ENCODE peak calls at places on chromosomes 16 and 17, in five cellular contexts. One of them, this sample, is unnamed.

GRCh38 chr16:83356266-83356665 is 451.5 kb upstream of the HSBP1 start:
- DNase-seq in spleen: no peak
- DNase-seq in stomach: no peak
- DNase-seq in suprapubic skin: no peak
- DNase-seq in Panc1: peak
- DNase-seq in this sample: no peak

GRCh38 chr17:31595666-31596381 is 204.3 kb downstream of the RAB11FIP4 start:
- DNase-seq in spleen: peak
- DNase-seq in stomach: no peak
- DNase-seq in suprapubic skin: peak
- DNase-seq in Panc1: no peak
- DNase-seq in this sample: no peak

GRCh38 chr16:69106491-69107291 is 1.2 kb downstream of the HAS3 start:
- DNase-seq in spleen: peak
- DNase-seq in stomach: no peak
- DNase-seq in suprapubic skin: no peak
- DNase-seq in Panc1: no peak
- DNase-seq in this sample: no peak

GRCh38 chr17:83142619-83143018 is 63.2 kb downstream of the METRNL start:
- DNase-seq in spleen: no peak
- DNase-seq in stomach: no peak
- DNase-seq in suprapubic skin: no peak
- DNase-seq in Panc1: no peak
- DNase-seq in this sample: no peak

GRCh38 chr16:27639588-27640276 is 89.8 kb downstream of the KATNIP start:
- DNase-seq in spleen: no peak
- DNase-seq in stomach: no peak
- DNase-seq in suprapubic skin: no peak
- DNase-seq in Panc1: no peak
- DNase-seq in this sample: no peak

GRCh38 chr17:8371786-8372185 is 4.7 kb downstream of the KRABD2 start:
- DNase-seq in spleen: no peak
- DNase-seq in stomach: no peak
- DNase-seq in suprapubic skin: no peak
- DNase-seq in Panc1: no peak
- DNase-seq in this sample: no peak

GRCh38 chr16:5045499-5046115 is 11.9 kb upstream of the NAGPA start:
- DNase-seq in spleen: peak
- DNase-seq in stomach: no peak
- DNase-seq in suprapubic skin: no peak
- DNase-seq in Panc1: no peak
- DNase-seq in this sample: no peak

GRCh38 chr17:37064166-37064565 is 115.4 kb downstream of the AATF start:
- DNase-seq in spleen: no peak
- DNase-seq in stomach: peak
- DNase-seq in suprapubic skin: no peak
- DNase-seq in Panc1: no peak
- DNase-seq in this sample: no peak

GRCh38 chr17:19278729-19279128 is 41.6 kb downstream of the EPN2 start:
- DNase-seq in spleen: peak
- DNase-seq in stomach: no peak
- DNase-seq in suprapubic skin: no peak
- DNase-seq in Panc1: no peak
- DNase-seq in this sample: no peak

GRCh38 chr16:89534147-89534788 is 26.1 kb downstream of the SPG7 start:
- DNase-seq in spleen: no peak
- DNase-seq in stomach: no peak
- DNase-seq in suprapubic skin: no peak
- DNase-seq in Panc1: no peak
- DNase-seq in this sample: no peak

GRCh38 chr17:82837586-82838320 is 2.1 kb downstream of the ZNF750 start:
- DNase-seq in spleen: peak
- DNase-seq in stomach: no peak
- DNase-seq in suprapubic skin: no peak
- DNase-seq in Panc1: no peak
- DNase-seq in this sample: no peak

GRCh38 chr17:64787255-64787920 is 125.3 kb upstream of the SMURF2 start:
- DNase-seq in spleen: no peak
- DNase-seq in stomach: no peak
- DNase-seq in suprapubic skin: peak
- DNase-seq in Panc1: no peak
- DNase-seq in this sample: no peak

GRCh38 chr17:66207936-66208335 is 16.0 kb upstream of the CEP112 start:
- DNase-seq in spleen: no peak
- DNase-seq in stomach: no peak
- DNase-seq in suprapubic skin: no peak
- DNase-seq in Panc1: no peak
- DNase-seq in this sample: no peak

GRCh38 chr16:67389911-67390815 is 3.1 kb downstream of the TPPP3 start:
- DNase-seq in spleen: peak
- DNase-seq in stomach: no peak
- DNase-seq in suprapubic skin: peak
- DNase-seq in Panc1: no peak
- DNase-seq in this sample: no peak

GRCh38 chr16:53605979-53606378 is 97.7 kb downstream of the RPGRIP1L start:
- DNase-seq in spleen: no peak
- DNase-seq in stomach: no peak
- DNase-seq in suprapubic skin: no peak
- DNase-seq in Panc1: no peak
- DNase-seq in this sample: no peak

DNA sequence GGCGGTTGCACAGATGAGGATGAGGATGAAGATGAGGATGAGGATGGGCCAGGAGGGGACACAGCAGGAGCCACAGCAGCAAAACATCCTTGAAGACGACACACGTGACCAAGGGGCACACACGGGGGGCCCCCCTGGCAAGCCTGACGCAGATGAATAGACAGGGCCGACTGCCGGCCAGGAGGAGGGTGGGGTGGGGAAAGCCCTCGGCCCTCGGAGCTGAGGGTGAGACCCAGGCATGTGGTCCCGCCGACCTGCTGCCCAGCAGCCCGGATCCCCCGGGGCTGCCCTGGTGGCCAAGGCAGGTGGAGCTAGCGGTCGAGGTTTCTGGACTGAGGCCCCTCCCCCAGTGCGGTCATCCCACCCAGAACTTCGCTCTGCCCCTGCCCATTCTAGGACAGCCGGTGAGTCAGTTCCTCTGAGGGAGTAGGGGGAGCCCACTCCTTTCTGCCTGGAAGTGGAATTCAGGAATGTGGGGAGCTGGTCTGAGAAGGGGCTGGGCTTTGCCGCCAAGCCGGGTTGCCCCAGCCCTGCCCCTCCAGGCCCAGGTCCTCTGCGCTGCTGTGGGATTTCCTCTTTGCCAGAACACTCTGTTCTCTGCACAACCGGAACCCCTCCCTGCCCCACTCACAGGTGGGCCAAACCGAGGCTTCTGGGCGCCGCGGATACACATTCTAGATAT is 9.9 kb downstream of the CYGB start:
- DNase-seq in spleen: peak
- DNase-seq in stomach: peak
- DNase-seq in suprapubic skin: no peak
- DNase-seq in Panc1: no peak
- DNase-seq in this sample: no peak
- H3K27ac ChIP-seq in spleen: peak
- H3K27ac ChIP-seq in stomach: peak
- H3K27ac ChIP-seq in suprapubic skin: peak
- H3K27ac ChIP-seq in Panc1: peak
- H3K27ac ChIP-seq in this sample: peak

GRCh38 chr16:72125635-72126428 is 32.2 kb downstream of the DHX38 start:
- DNase-seq in spleen: no peak
- DNase-seq in stomach: no peak
- DNase-seq in suprapubic skin: no peak
- DNase-seq in Panc1: no peak
- DNase-seq in this sample: no peak

GRCh38 chr16:72124148-72124547 is 30.5 kb downstream of the DHX38 start:
- DNase-seq in spleen: no peak
- DNase-seq in stomach: no peak
- DNase-seq in suprapubic skin: no peak
- DNase-seq in Panc1: no peak
- DNase-seq in this sample: peak

GRCh38 chr16:72126429-72126765 is 32.8 kb downstream of the DHX38 start:
- DNase-seq in spleen: no peak
- DNase-seq in stomach: no peak
- DNase-seq in suprapubic skin: no peak
- DNase-seq in Panc1: no peak
- DNase-seq in this sample: no peak

GRCh38 chr16:72123426-72123825 is 29.8 kb downstream of the DHX38 start:
- DNase-seq in spleen: no peak
- DNase-seq in stomach: no peak
- DNase-seq in suprapubic skin: no peak
- DNase-seq in Panc1: no peak
- DNase-seq in this sample: no peak

DNA sequence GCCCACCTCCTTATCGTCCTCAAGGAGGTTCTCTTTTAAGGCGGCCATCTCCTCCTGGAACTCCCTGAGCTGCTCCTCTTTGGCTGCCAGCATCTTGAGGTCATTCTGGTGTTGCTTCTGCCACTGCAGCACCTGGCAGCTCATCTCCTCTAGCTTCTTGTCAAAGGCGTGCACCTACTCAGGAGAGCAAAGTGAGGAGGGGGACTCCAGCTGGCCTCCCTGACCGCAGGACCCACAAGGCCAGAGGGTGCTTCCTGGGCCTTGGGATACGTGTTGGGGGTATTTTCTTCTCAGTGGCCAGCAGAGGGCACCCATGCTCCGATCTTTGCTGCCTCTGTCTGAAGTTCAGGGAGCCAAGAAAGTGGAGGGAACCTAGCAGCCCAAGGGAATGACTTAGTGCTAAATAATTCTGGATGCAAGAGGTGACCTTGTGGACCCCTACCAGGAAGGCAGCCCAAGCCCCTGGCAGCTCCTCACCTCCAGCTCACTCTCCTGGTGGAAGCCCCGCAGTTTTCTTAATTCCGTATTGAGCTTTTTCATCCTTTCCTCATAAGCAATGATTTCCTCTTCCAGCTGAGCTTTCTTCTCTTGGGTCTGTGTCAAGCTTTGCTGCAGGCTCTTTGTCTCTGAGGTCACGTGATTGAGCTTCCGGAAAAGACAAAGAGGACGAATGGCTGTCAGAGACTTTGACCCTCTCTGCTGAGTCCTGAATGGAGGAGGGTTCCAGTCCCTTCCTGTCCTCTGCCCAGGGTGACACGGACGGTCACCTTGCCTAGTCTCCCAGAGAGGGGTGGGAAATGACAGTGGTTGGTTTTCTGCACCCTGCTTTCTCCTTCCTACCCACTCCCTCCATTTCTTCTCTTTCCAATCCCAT is 31.4 kb downstream of the DHX38 start:
- DNase-seq in spleen: peak
- DNase-seq in stomach: peak
- DNase-seq in suprapubic skin: no peak
- DNase-seq in Panc1: peak
- DNase-seq in this sample: peak
- TF ChIP-seq POLR2AphosphoS5 in spleen: no peak
- TF ChIP-seq POLR2AphosphoS5 in stomach: no peak
- TF ChIP-seq POLR2AphosphoS5 in suprapubic skin: no peak
- TF ChIP-seq POLR2AphosphoS5 in Panc1: no peak
- TF ChIP-seq POLR2AphosphoS5 in this sample: no peak

GRCh38 chr17:50185724-50186545 is 15.5 kb downstream of the COL1A1 start:
- DNase-seq in spleen: no peak
- DNase-seq in stomach: no peak
- DNase-seq in suprapubic skin: no peak
- DNase-seq in Panc1: no peak
- DNase-seq in this sample: no peak
- H3K27ac ChIP-seq in spleen: no peak
- H3K27ac ChIP-seq in stomach: peak
- H3K27ac ChIP-seq in suprapubic skin: peak
- H3K27ac ChIP-seq in Panc1: no peak
- H3K27ac ChIP-seq in this sample: peak

GRCh38 chr17:41864498-41864836 is 756 bp downstream of the KLHL11 start:
- DNase-seq in spleen: no peak
- DNase-seq in stomach: no peak
- DNase-seq in suprapubic skin: no peak
- DNase-seq in Panc1: no peak
- DNase-seq in this sample: no peak

GRCh38 chr17:41868568-41868967 is 3.3 kb upstream of the KLHL11 start:
- DNase-seq in spleen: no peak
- DNase-seq in stomach: no peak
- DNase-seq in suprapubic skin: no peak
- DNase-seq in Panc1: no peak
- DNase-seq in this sample: no peak

GRCh38 chr17:41863074-41863843 is 2.0 kb downstream of the KLHL11 start:
- DNase-seq in spleen: no peak
- DNase-seq in stomach: no peak
- DNase-seq in suprapubic skin: no peak
- DNase-seq in Panc1: no peak
- DNase-seq in this sample: no peak

GRCh38 chr17:41864837-41865595 is at the start of gene KLHL11:
- DNase-seq in spleen: peak
- DNase-seq in stomach: peak
- DNase-seq in suprapubic skin: peak
- DNase-seq in Panc1: peak
- DNase-seq in this sample: no peak

DNA sequence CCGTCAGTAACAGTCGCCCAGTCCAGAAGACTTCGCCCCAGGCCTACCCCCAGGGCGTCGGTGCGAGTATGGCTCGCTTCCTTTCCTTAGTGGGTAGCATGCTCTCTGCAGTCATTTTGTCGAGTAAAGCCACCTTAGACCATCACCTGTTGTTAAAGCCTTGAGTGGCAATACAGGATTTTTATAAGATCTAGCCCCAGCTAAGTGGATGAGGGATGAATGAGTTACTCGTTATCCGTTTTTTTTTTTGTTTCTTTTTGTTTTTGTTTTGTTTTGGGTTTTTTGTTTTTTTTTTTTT is 322 bp upstream of the KLHL11 start:
- DNase-seq in spleen: no peak
- DNase-seq in stomach: no peak
- DNase-seq in suprapubic skin: no peak
- DNase-seq in Panc1: no peak
- DNase-seq in this sample: no peak
- TF ChIP-seq POLR2AphosphoS5 in spleen: no peak
- TF ChIP-seq POLR2AphosphoS5 in stomach: no peak
- TF ChIP-seq POLR2AphosphoS5 in suprapubic skin: no peak
- TF ChIP-seq POLR2AphosphoS5 in Panc1: peak
- TF ChIP-seq POLR2AphosphoS5 in this sample: no peak

GRCh38 chr16:85312174-85312573 is 199.9 kb upstream of the CIBAR2 start:
- DNase-seq in spleen: no peak
- DNase-seq in stomach: no peak
- DNase-seq in suprapubic skin: no peak
- DNase-seq in Panc1: no peak
- DNase-seq in this sample: no peak
- H3K27ac ChIP-seq in spleen: no peak
- H3K27ac ChIP-seq in stomach: no peak
- H3K27ac ChIP-seq in suprapubic skin: no peak
- H3K27ac ChIP-seq in Panc1: peak
- H3K27ac ChIP-seq in this sample: no peak

This sample was measured in vagina.